ENCODE peak calls at places on chromosomes 11 and 22, in five cellular contexts. One of them, this sample, is unnamed.

GRCh38 chr11:68006606-68007166 is 2.8 kb upstream of the UNC93B1 start:
- DNase-seq in AG10803: no peak
- DNase-seq in fibroblast of the aortic adventitia: no peak
- DNase-seq in mucosa of descending colon: peak; percentile 4
- DNase-seq in heart left ventricle: no peak
- DNase-seq in this sample: no peak

GRCh38 chr11:19680824-19681368 is 31.7 kb upstream of the NAV2 start:
- DNase-seq in fibroblast of the aortic adventitia: peak; percentile 34
- DNase-seq in mucosa of descending colon: no peak
- DNase-seq in heart left ventricle: no peak
- DNase-seq in AG10803: peak; percentile 44
- DNase-seq in this sample: no peak

GRCh38 chr11:61955416-61956135 is 5.4 kb downstream of the BEST1 start:
- DNase-seq in mucosa of descending colon: no peak
- DNase-seq in heart left ventricle: no peak
- DNase-seq in AG10803: peak; percentile 21
- DNase-seq in fibroblast of the aortic adventitia: no peak
- DNase-seq in this sample: no peak

GRCh38 chr11:33307984-33308383 is 50.8 kb downstream of the HIPK3 start:
- DNase-seq in fibroblast of the aortic adventitia: peak; percentile 32
- DNase-seq in AG10803: no peak
- DNase-seq in heart left ventricle: no peak
- DNase-seq in mucosa of descending colon: no peak
- DNase-seq in this sample: no peak

GRCh38 chr11:9840460-9841004 is 176.7 kb downstream of the SWAP70 start:
- DNase-seq in AG10803: peak; percentile 49
- DNase-seq in mucosa of descending colon: no peak
- DNase-seq in fibroblast of the aortic adventitia: no peak
- DNase-seq in heart left ventricle: no peak
- DNase-seq in this sample: no peak

GRCh38 chr22:36081023-36081431 is 52.4 kb upstream of the RBFOX2 start:
- DNase-seq in heart left ventricle: no peak
- DNase-seq in AG10803: peak; percentile 88
- DNase-seq in fibroblast of the aortic adventitia: peak; percentile 95
- DNase-seq in mucosa of descending colon: no peak
- DNase-seq in this sample: no peak

GRCh38 chr22:19878461-19879247 is 24.0 kb upstream of the GNB1L start:
- DNase-seq in AG10803: peak; percentile 61
- DNase-seq in heart left ventricle: no peak
- DNase-seq in mucosa of descending colon: no peak
- DNase-seq in fibroblast of the aortic adventitia: no peak
- DNase-seq in this sample: no peak

GRCh38 chr11:133892126-133892525 is 46.8 kb upstream of the SPATA19 start:
- DNase-seq in fibroblast of the aortic adventitia: no peak
- DNase-seq in heart left ventricle: peak; percentile 1
- DNase-seq in mucosa of descending colon: no peak
- DNase-seq in AG10803: no peak
- DNase-seq in this sample: no peak

GRCh38 chr11:75403037-75403436 is 3.7 kb downstream of the RPS3 start:
- DNase-seq in fibroblast of the aortic adventitia: no peak
- DNase-seq in AG10803: no peak
- DNase-seq in mucosa of descending colon: no peak
- DNase-seq in heart left ventricle: no peak
- DNase-seq in this sample: no peak

GRCh38 chr22:19514831-19515565 is 9.2 kb downstream of the CLDN5 start:
- DNase-seq in mucosa of descending colon: no peak
- DNase-seq in AG10803: no peak
- DNase-seq in heart left ventricle: no peak
- DNase-seq in fibroblast of the aortic adventitia: no peak
- DNase-seq in this sample: no peak

GRCh38 chr11:116931206-116931953 is 94.0 kb upstream of the APOA1 start:
- DNase-seq in heart left ventricle: peak; percentile 42
- DNase-seq in fibroblast of the aortic adventitia: peak; percentile 40
- DNase-seq in mucosa of descending colon: no peak
- DNase-seq in AG10803: peak; percentile 43
- DNase-seq in this sample: no peak

GRCh38 chr11:3089236-3090061 is 32.2 kb upstream of the CARS1 start:
- DNase-seq in fibroblast of the aortic adventitia: no peak
- DNase-seq in AG10803: no peak
- DNase-seq in mucosa of descending colon: no peak
- DNase-seq in heart left ventricle: no peak
- DNase-seq in this sample: no peak

GRCh38 chr11:58787903-58788302 is 56.2 kb upstream of the GLYAT start:
- DNase-seq in AG10803: no peak
- DNase-seq in mucosa of descending colon: no peak
- DNase-seq in fibroblast of the aortic adventitia: no peak
- DNase-seq in heart left ventricle: no peak
- DNase-seq in this sample: no peak

GRCh38 chr11:19508166-19508565 is 204.5 kb upstream of the NAV2 start:
- DNase-seq in heart left ventricle: peak; percentile 12
- DNase-seq in mucosa of descending colon: peak; percentile 11
- DNase-seq in fibroblast of the aortic adventitia: peak; percentile 11
- DNase-seq in AG10803: no peak
- DNase-seq in this sample: no peak

GRCh38 chr22:30238661-30239420 is 7.7 kb downstream of the LIF start:
- DNase-seq in AG10803: no peak
- DNase-seq in heart left ventricle: no peak
- DNase-seq in mucosa of descending colon: peak; percentile 58
- DNase-seq in fibroblast of the aortic adventitia: peak; percentile 69
- DNase-seq in this sample: no peak

GRCh38 chr11:15805726-15806125 is 550.6 kb downstream of the SOX6 start:
- DNase-seq in mucosa of descending colon: no peak
- DNase-seq in AG10803: no peak
- DNase-seq in fibroblast of the aortic adventitia: no peak
- DNase-seq in heart left ventricle: no peak
- DNase-seq in this sample: no peak

GRCh38 chr22:46045459-46046298 is 68.7 kb upstream of the WNT7B start:
- DNase-seq in mucosa of descending colon: no peak
- DNase-seq in AG10803: no peak
- DNase-seq in fibroblast of the aortic adventitia: no peak
- DNase-seq in heart left ventricle: no peak
- DNase-seq in this sample: no peak

GRCh38 chr11:86999859-87000753 is 37.6 kb upstream of the TMEM135 start:
- DNase-seq in heart left ventricle: peak; percentile 20
- DNase-seq in mucosa of descending colon: no peak
- DNase-seq in fibroblast of the aortic adventitia: peak; percentile 73
- DNase-seq in AG10803: no peak
- DNase-seq in this sample: no peak

GRCh38 chr22:46895753-46896152 is 133.3 kb downstream of the TBC1D22A start:
- DNase-seq in mucosa of descending colon: no peak
- DNase-seq in heart left ventricle: no peak
- DNase-seq in fibroblast of the aortic adventitia: no peak
- DNase-seq in AG10803: no peak
- DNase-seq in this sample: no peak

GRCh38 chr11:72930011-72930410 is 115.8 kb downstream of the ATG16L2 start:
- DNase-seq in mucosa of descending colon: no peak
- DNase-seq in AG10803: peak; percentile 16
- DNase-seq in fibroblast of the aortic adventitia: peak; percentile 37
- DNase-seq in heart left ventricle: no peak
- DNase-seq in this sample: no peak

GRCh38 chr11:63889344-63889743 is 27.6 kb downstream of the RCOR2 start:
- DNase-seq in heart left ventricle: no peak
- DNase-seq in AG10803: no peak
- DNase-seq in mucosa of descending colon: peak; percentile 72
- DNase-seq in fibroblast of the aortic adventitia: no peak
- DNase-seq in this sample: no peak

GRCh38 chr11:63892233-63892632 is 24.7 kb downstream of the RCOR2 start:
- DNase-seq in fibroblast of the aortic adventitia: peak; percentile 27
- DNase-seq in heart left ventricle: no peak
- DNase-seq in AG10803: peak; percentile 53
- DNase-seq in mucosa of descending colon: no peak
- DNase-seq in this sample: no peak

GRCh38 chr11:63890368-63890767 is 26.6 kb downstream of the RCOR2 start:
- DNase-seq in AG10803: no peak
- DNase-seq in mucosa of descending colon: no peak
- DNase-seq in fibroblast of the aortic adventitia: no peak
- DNase-seq in heart left ventricle: no peak
- DNase-seq in this sample: no peak

GRCh38 chr11:63896071-63896470 is 20.9 kb downstream of the RCOR2 start:
- DNase-seq in AG10803: no peak
- DNase-seq in mucosa of descending colon: peak; percentile 78
- DNase-seq in fibroblast of the aortic adventitia: no peak
- DNase-seq in heart left ventricle: no peak
- DNase-seq in this sample: no peak

DNA sequence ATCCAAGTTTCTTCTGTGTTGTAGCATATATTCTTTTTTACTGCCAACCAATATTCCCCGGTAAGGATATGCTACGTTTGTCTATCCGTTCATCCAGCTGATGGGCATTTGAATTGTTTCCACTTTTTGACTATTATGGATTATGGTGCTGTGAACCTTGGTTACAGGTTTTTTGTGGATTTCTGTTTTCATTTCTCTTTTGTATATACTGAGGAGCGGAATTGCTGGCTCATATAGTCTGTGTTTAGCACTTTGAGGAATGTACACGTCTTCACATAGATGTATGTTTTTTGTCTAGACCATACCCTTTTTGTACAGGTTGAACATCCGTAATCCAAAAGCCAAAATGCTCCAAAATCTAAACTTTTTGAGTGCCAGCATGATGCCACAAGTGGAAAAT is 23.6 kb downstream of the RCOR2 start:
- DNase-seq in fibroblast of the aortic adventitia: no peak
- DNase-seq in AG10803: no peak
- DNase-seq in mucosa of descending colon: no peak
- DNase-seq in heart left ventricle: no peak
- DNase-seq in this sample: no peak
- TF ChIP-seq CTCF in fibroblast of the aortic adventitia: no peak
- TF ChIP-seq CTCF in AG10803: no peak
- TF ChIP-seq CTCF in mucosa of descending colon: no peak
- TF ChIP-seq CTCF in heart left ventricle: no peak
- TF ChIP-seq CTCF in this sample: no peak

GRCh38 chr22:27296091-27296675 is 505.4 kb downstream of the MN1 start:
- DNase-seq in fibroblast of the aortic adventitia: no peak
- DNase-seq in heart left ventricle: no peak
- DNase-seq in mucosa of descending colon: no peak
- DNase-seq in AG10803: no peak
- DNase-seq in this sample: no peak
- TF ChIP-seq CTCF in fibroblast of the aortic adventitia: no peak
- TF ChIP-seq CTCF in heart left ventricle: no peak
- TF ChIP-seq CTCF in mucosa of descending colon: no peak
- TF ChIP-seq CTCF in AG10803: no peak
- TF ChIP-seq CTCF in this sample: no peak

GRCh38 chr11:1825039-1825740 is 9.6 kb upstream of the SYT8 start:
- DNase-seq in fibroblast of the aortic adventitia: no peak
- DNase-seq in mucosa of descending colon: peak; percentile 66
- DNase-seq in AG10803: no peak
- DNase-seq in heart left ventricle: no peak
- DNase-seq in this sample: peak; percentile 86
- TF ChIP-seq CTCF in fibroblast of the aortic adventitia: peak; percentile 48
- TF ChIP-seq CTCF in mucosa of descending colon: peak; percentile 48
- TF ChIP-seq CTCF in AG10803: peak; percentile 22
- TF ChIP-seq CTCF in heart left ventricle: peak; percentile 43
- TF ChIP-seq CTCF in this sample: peak; percentile 94

GRCh38 chr11:114149689-114150407 is 90.3 kb downstream of the ZBTB16 start:
- DNase-seq in AG10803: no peak
- DNase-seq in heart left ventricle: no peak
- DNase-seq in fibroblast of the aortic adventitia: no peak
- DNase-seq in mucosa of descending colon: no peak
- DNase-seq in this sample: no peak
- TF ChIP-seq CTCF in AG10803: no peak
- TF ChIP-seq CTCF in heart left ventricle: no peak
- TF ChIP-seq CTCF in fibroblast of the aortic adventitia: no peak
- TF ChIP-seq CTCF in mucosa of descending colon: no peak
- TF ChIP-seq CTCF in this sample: no peak

DNA sequence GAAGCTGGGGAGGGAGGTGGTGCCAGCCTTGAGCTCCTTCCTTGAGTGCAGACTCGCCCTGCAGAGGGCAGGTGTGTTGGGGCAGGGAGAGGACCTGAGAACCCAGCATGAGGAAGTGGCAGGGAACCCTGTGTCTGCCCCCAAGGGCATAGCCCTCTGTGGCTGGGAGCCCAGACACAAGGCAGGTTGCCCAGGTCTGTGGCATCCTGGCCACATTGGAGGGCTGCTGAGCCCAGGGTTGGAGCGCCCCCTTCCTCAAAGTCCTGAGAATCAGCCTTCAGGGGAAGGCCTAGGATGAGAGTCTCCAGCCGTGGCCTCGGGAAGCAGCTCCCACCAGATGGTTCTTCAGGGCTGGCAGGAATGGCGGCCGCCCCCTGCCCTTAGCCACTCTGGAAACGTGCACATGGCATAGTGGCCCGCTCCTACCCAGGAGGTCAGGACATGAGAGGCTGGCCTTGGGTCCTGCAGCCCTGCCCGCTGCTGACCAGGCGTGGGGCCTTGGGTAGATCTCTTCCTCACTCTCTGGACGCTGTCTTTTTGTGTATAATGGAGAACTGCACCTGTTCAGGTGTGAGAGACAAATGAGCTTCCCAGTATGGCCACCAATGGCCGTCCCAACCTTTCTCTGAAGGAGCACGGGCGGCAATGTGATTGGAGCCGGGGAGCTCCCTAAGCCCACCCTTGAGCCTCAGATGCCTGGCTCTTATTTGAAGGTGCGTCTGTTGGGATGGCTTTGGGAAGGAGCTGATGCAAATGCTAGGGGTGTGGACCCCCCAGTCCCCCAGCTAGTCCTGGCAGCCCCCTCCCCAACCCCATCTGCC is 4.5 kb upstream of the CDC42BPG start:
- DNase-seq in heart left ventricle: no peak
- DNase-seq in fibroblast of the aortic adventitia: no peak
- DNase-seq in mucosa of descending colon: peak; percentile 91
- DNase-seq in AG10803: no peak
- DNase-seq in this sample: no peak
- TF ChIP-seq CTCF in heart left ventricle: no peak
- TF ChIP-seq CTCF in fibroblast of the aortic adventitia: no peak
- TF ChIP-seq CTCF in mucosa of descending colon: no peak
- TF ChIP-seq CTCF in AG10803: no peak
- TF ChIP-seq CTCF in this sample: no peak

GRCh38 chr11:18271206-18271605 is 5.1 kb downstream of the SAA1 start:
- DNase-seq in AG10803: no peak
- DNase-seq in mucosa of descending colon: no peak
- DNase-seq in fibroblast of the aortic adventitia: no peak
- DNase-seq in heart left ventricle: no peak
- DNase-seq in this sample: no peak

GRCh38 chr11:18265949-18266348 is at the start of gene SAA1:
- DNase-seq in mucosa of descending colon: no peak
- DNase-seq in heart left ventricle: no peak
- DNase-seq in AG10803: peak; percentile 35
- DNase-seq in fibroblast of the aortic adventitia: no peak
- DNase-seq in this sample: no peak

GRCh38 chr11:18264677-18265542 is 1.2 kb upstream of the SAA1 start:
- DNase-seq in fibroblast of the aortic adventitia: no peak
- DNase-seq in mucosa of descending colon: no peak
- DNase-seq in AG10803: no peak
- DNase-seq in heart left ventricle: no peak
- DNase-seq in this sample: no peak

GRCh38 chr11:18270102-18270501 is 4.0 kb downstream of the SAA1 start:
- DNase-seq in AG10803: no peak
- DNase-seq in fibroblast of the aortic adventitia: no peak
- DNase-seq in mucosa of descending colon: no peak
- DNase-seq in heart left ventricle: no peak
- DNase-seq in this sample: no peak
- TF ChIP-seq CTCF in AG10803: no peak
- TF ChIP-seq CTCF in fibroblast of the aortic adventitia: no peak
- TF ChIP-seq CTCF in mucosa of descending colon: no peak
- TF ChIP-seq CTCF in heart left ventricle: no peak
- TF ChIP-seq CTCF in this sample: no peak

DNA sequence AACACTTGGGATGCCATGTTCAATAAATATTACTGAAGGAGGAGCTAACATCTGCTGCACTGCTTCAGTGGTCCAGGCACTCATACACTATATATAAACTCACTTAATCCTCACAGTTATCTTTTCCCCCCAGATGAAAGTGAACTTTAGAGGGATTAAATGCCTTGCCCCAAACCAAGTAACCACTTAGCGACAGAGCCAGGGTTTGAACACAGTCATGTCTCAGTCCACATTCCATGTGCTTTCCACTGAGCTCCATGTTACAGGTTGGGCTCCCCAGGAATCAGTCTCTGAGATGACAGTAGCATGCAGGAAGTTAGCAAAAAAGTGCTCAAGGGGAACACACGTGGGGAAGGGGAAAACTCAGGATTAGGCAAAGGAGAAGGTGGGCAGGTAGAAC is 59.3 kb downstream of the ENDOD1 start:
- DNase-seq in mucosa of descending colon: no peak
- DNase-seq in fibroblast of the aortic adventitia: no peak
- DNase-seq in heart left ventricle: no peak
- DNase-seq in AG10803: no peak
- DNase-seq in this sample: no peak
- TF ChIP-seq CTCF in mucosa of descending colon: no peak
- TF ChIP-seq CTCF in fibroblast of the aortic adventitia: no peak
- TF ChIP-seq CTCF in heart left ventricle: no peak
- TF ChIP-seq CTCF in AG10803: no peak
- TF ChIP-seq CTCF in this sample: no peak